ENCODE peak calls at places on chromosome 11, in six cellular contexts. One of them, this sample, is unnamed.

GRCh38 chr11:46380340-46381045 is 976 bp upstream of the MDK start:
- DNase-seq in tibial artery: peak
- DNase-seq in Calu3: peak
- DNase-seq in thoracic aorta: no peak
- DNase-seq in natural killer cell: no peak
- DNase-seq in endothelial cell: peak
- DNase-seq in this sample: no peak

GRCh38 chr11:9104581-9104980 is 13.2 kb upstream of the SCUBE2 start:
- DNase-seq in tibial artery: no peak
- DNase-seq in natural killer cell: no peak
- DNase-seq in endothelial cell: no peak
- DNase-seq in Calu3: no peak
- DNase-seq in thoracic aorta: no peak
- DNase-seq in this sample: no peak

GRCh38 chr11:129286813-129287212 is 88.8 kb upstream of the BARX2 start:
- DNase-seq in thoracic aorta: no peak
- DNase-seq in Calu3: no peak
- DNase-seq in endothelial cell: no peak
- DNase-seq in natural killer cell: no peak
- DNase-seq in tibial artery: no peak
- DNase-seq in this sample: no peak

GRCh38 chr11:14861680-14862079 is 30.4 kb downstream of the CYP2R1 start:
- DNase-seq in tibial artery: no peak
- DNase-seq in Calu3: peak
- DNase-seq in thoracic aorta: no peak
- DNase-seq in natural killer cell: no peak
- DNase-seq in endothelial cell: no peak
- DNase-seq in this sample: no peak

GRCh38 chr11:7060828-7061227 is 28.0 kb upstream of the RBMXL2 start:
- DNase-seq in endothelial cell: no peak
- DNase-seq in Calu3: no peak
- DNase-seq in tibial artery: no peak
- DNase-seq in thoracic aorta: no peak
- DNase-seq in natural killer cell: no peak
- DNase-seq in this sample: no peak

GRCh38 chr11:65216830-65217229 is 35.1 kb downstream of the CAPN1 start:
- DNase-seq in natural killer cell: no peak
- DNase-seq in thoracic aorta: no peak
- DNase-seq in endothelial cell: no peak
- DNase-seq in tibial artery: no peak
- DNase-seq in Calu3: no peak
- DNase-seq in this sample: no peak

GRCh38 chr11:75288846-75289760 is 48.5 kb downstream of the TPBGL start:
- DNase-seq in tibial artery: peak
- DNase-seq in natural killer cell: no peak
- DNase-seq in endothelial cell: no peak
- DNase-seq in thoracic aorta: no peak
- DNase-seq in Calu3: no peak
- DNase-seq in this sample: no peak

GRCh38 chr11:43393765-43394355 is 35.1 kb downstream of the TTC17 start:
- DNase-seq in natural killer cell: no peak
- DNase-seq in endothelial cell: no peak
- DNase-seq in Calu3: no peak
- DNase-seq in thoracic aorta: no peak
- DNase-seq in tibial artery: no peak
- DNase-seq in this sample: no peak

GRCh38 chr11:75560644-75561043 is 1.4 kb upstream of the SERPINH1 start:
- DNase-seq in endothelial cell: no peak
- DNase-seq in thoracic aorta: no peak
- DNase-seq in natural killer cell: no peak
- DNase-seq in Calu3: no peak
- DNase-seq in tibial artery: no peak
- DNase-seq in this sample: no peak

GRCh38 chr11:78292109-78292803 is 103.5 kb downstream of the USP35 start:
- DNase-seq in thoracic aorta: no peak
- DNase-seq in endothelial cell: no peak
- DNase-seq in Calu3: no peak
- DNase-seq in tibial artery: no peak
- DNase-seq in natural killer cell: no peak
- DNase-seq in this sample: no peak

GRCh38 chr11:35662061-35662648 is 420 bp upstream of the TRIM44 start:
- DNase-seq in tibial artery: no peak
- DNase-seq in thoracic aorta: no peak
- DNase-seq in Calu3: no peak
- DNase-seq in endothelial cell: no peak
- DNase-seq in natural killer cell: no peak
- DNase-seq in this sample: no peak

GRCh38 chr11:59216654-59217640 is 4.2 kb upstream of the MPEG1 start:
- DNase-seq in thoracic aorta: no peak
- DNase-seq in endothelial cell: no peak
- DNase-seq in Calu3: peak
- DNase-seq in tibial artery: peak
- DNase-seq in natural killer cell: no peak
- DNase-seq in this sample: peak

GRCh38 chr11:110295487-110296225 is 758 bp downstream of the RDX start:
- DNase-seq in Calu3: peak
- DNase-seq in natural killer cell: peak
- DNase-seq in tibial artery: peak
- DNase-seq in endothelial cell: peak
- DNase-seq in thoracic aorta: no peak
- DNase-seq in this sample: peak

GRCh38 chr11:35151241-35151640 is 12.3 kb downstream of the CD44 start:
- DNase-seq in thoracic aorta: no peak
- DNase-seq in endothelial cell: no peak
- DNase-seq in natural killer cell: no peak
- DNase-seq in Calu3: no peak
- DNase-seq in tibial artery: no peak
- DNase-seq in this sample: no peak

GRCh38 chr11:128783513-128783912 is 83.6 kb downstream of the KCNJ1 start:
- DNase-seq in Calu3: no peak
- DNase-seq in natural killer cell: no peak
- DNase-seq in thoracic aorta: no peak
- DNase-seq in tibial artery: no peak
- DNase-seq in endothelial cell: no peak
- DNase-seq in this sample: no peak

GRCh38 chr11:66020618-66021357 is 5.5 kb downstream of the CATSPER1 start:
- DNase-seq in Calu3: peak
- DNase-seq in endothelial cell: no peak
- DNase-seq in natural killer cell: peak
- DNase-seq in thoracic aorta: no peak
- DNase-seq in tibial artery: peak
- DNase-seq in this sample: no peak

GRCh38 chr11:2899080-2899783 is 13.7 kb upstream of the CDKN1C start:
- DNase-seq in endothelial cell: no peak
- DNase-seq in natural killer cell: no peak
- DNase-seq in thoracic aorta: no peak
- DNase-seq in tibial artery: peak
- DNase-seq in Calu3: no peak
- DNase-seq in this sample: no peak

GRCh38 chr11:92979176-92979575 is 9.7 kb downstream of the MTNR1B start:
- DNase-seq in natural killer cell: no peak
- DNase-seq in tibial artery: no peak
- DNase-seq in endothelial cell: no peak
- DNase-seq in Calu3: no peak
- DNase-seq in thoracic aorta: no peak
- DNase-seq in this sample: no peak

GRCh38 chr11:118900535-118901384 is 17.1 kb downstream of the CXCR5 start:
- DNase-seq in Calu3: no peak
- DNase-seq in tibial artery: no peak
- DNase-seq in endothelial cell: no peak
- DNase-seq in thoracic aorta: no peak
- DNase-seq in natural killer cell: no peak
- DNase-seq in this sample: no peak

GRCh38 chr11:118903204-118904015 is 19.7 kb downstream of the CXCR5 start:
- DNase-seq in thoracic aorta: no peak
- DNase-seq in Calu3: no peak
- DNase-seq in endothelial cell: no peak
- DNase-seq in natural killer cell: no peak
- DNase-seq in tibial artery: no peak
- DNase-seq in this sample: no peak

GRCh38 chr11:118899706-118900360 is 16.1 kb downstream of the CXCR5 start:
- DNase-seq in natural killer cell: no peak
- DNase-seq in thoracic aorta: no peak
- DNase-seq in endothelial cell: no peak
- DNase-seq in tibial artery: no peak
- DNase-seq in Calu3: no peak
- DNase-seq in this sample: no peak

GRCh38 chr11:118902336-118903203 is 18.9 kb downstream of the CXCR5 start:
- DNase-seq in thoracic aorta: no peak
- DNase-seq in Calu3: no peak
- DNase-seq in endothelial cell: no peak
- DNase-seq in tibial artery: no peak
- DNase-seq in natural killer cell: no peak
- DNase-seq in this sample: no peak

GRCh38 chr11:118901494-118902335 is 18.0 kb downstream of the CXCR5 start:
- DNase-seq in thoracic aorta: no peak
- DNase-seq in natural killer cell: no peak
- DNase-seq in Calu3: no peak
- DNase-seq in endothelial cell: no peak
- DNase-seq in tibial artery: no peak
- DNase-seq in this sample: no peak
- TF ChIP-seq CTCF in thoracic aorta: no peak
- TF ChIP-seq CTCF in natural killer cell: no peak
- TF ChIP-seq CTCF in Calu3: no peak
- TF ChIP-seq CTCF in endothelial cell: no peak
- TF ChIP-seq CTCF in tibial artery: no peak
- TF ChIP-seq CTCF in this sample: no peak

GRCh38 chr11:114033572-114033971 is 25.9 kb upstream of the ZBTB16 start:
- DNase-seq in Calu3: no peak
- DNase-seq in tibial artery: no peak
- DNase-seq in natural killer cell: no peak
- DNase-seq in endothelial cell: no peak
- DNase-seq in thoracic aorta: no peak
- DNase-seq in this sample: no peak
- TF ChIP-seq CTCF in Calu3: no peak
- TF ChIP-seq CTCF in tibial artery: no peak
- TF ChIP-seq CTCF in natural killer cell: no peak
- TF ChIP-seq CTCF in endothelial cell: no peak
- TF ChIP-seq CTCF in thoracic aorta: no peak
- TF ChIP-seq CTCF in this sample: no peak

GRCh38 chr11:85843929-85844328 is 11.3 kb upstream of the CCDC83 start:
- DNase-seq in natural killer cell: no peak
- DNase-seq in thoracic aorta: no peak
- DNase-seq in Calu3: no peak
- DNase-seq in tibial artery: no peak
- DNase-seq in endothelial cell: no peak
- DNase-seq in this sample: no peak
- TF ChIP-seq CTCF in natural killer cell: no peak
- TF ChIP-seq CTCF in thoracic aorta: no peak
- TF ChIP-seq CTCF in Calu3: no peak
- TF ChIP-seq CTCF in tibial artery: no peak
- TF ChIP-seq CTCF in endothelial cell: no peak
- TF ChIP-seq CTCF in this sample: no peak

DNA sequence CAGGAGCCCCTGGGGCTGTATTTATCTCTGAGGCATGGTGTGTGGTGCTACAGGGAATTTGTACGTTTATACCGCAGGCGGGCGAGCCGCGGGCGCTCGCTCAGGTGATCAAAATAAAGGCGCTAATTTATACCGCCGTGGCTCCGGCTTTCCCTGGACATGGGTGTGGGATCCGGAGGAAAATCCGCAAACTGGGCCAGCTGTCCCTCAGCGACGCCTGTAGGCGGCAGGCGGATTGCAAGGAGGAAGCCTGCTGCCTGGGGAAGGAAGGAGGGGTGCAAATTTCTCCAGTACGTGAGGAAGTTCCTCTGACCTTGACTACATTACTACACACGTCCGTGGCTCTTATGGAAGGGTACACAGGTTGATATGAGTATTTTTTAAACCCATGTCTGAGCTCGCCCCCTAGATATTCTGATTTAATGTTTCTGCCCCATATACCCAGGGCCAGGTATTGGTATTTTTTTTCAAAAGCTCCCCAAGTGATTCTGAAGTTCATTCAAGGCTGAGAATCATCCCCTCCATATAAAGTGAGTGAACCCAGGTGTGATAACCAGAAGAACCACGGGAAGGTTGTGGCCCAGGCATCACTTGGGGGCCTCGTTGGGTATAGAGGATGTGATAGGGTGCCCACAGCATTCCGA is 2.8 kb downstream of the MYOD1 start:
- DNase-seq in endothelial cell: peak
- DNase-seq in tibial artery: no peak
- DNase-seq in thoracic aorta: no peak
- DNase-seq in Calu3: peak
- DNase-seq in natural killer cell: no peak
- DNase-seq in this sample: no peak
- TF ChIP-seq CTCF in endothelial cell: peak
- TF ChIP-seq CTCF in tibial artery: no peak
- TF ChIP-seq CTCF in thoracic aorta: no peak
- TF ChIP-seq CTCF in Calu3: no peak
- TF ChIP-seq CTCF in natural killer cell: no peak
- TF ChIP-seq CTCF in this sample: no peak

DNA sequence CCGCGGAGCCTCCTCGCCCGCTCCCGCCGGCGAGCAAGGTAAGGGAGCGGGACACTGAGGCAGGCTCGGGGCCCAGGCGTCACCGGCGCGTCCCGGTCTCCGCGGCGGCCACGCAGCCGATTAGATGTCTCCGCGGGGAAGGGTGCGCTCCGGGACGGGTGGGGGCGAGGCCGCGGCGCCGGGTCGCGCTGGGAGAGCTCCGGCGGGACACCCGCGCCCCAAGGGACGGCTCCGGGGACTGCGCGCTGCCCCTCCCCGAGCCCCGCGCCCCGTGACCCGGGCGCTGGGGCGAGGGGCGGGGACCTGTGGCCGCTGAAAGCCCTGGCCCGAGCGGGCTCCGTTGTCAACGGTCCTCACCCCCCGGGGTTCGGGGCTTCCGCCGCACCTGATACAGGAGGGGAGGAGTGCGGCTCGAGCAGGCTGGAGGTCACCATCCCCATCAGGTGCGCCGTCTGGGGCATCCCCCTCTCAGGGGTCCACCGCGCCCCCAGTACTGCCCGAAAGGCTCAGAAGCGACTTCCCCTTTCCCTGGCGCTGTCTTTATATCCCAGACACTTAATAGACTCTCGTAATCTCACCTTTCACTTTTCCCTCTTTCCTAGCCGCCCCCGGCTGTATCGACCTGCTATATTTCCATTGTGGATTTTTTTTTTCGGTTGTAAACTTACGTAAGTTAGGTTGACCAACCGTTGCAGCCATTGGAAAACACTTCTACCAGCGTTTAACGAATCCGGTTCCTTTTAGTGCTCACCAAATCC is 566 bp downstream of the PPFIA1 start:
- DNase-seq in endothelial cell: peak
- DNase-seq in thoracic aorta: no peak
- DNase-seq in tibial artery: no peak
- DNase-seq in Calu3: peak
- DNase-seq in natural killer cell: peak
- DNase-seq in this sample: no peak
- TF ChIP-seq CTCF in endothelial cell: no peak
- TF ChIP-seq CTCF in thoracic aorta: no peak
- TF ChIP-seq CTCF in tibial artery: no peak
- TF ChIP-seq CTCF in Calu3: no peak
- TF ChIP-seq CTCF in natural killer cell: no peak
- TF ChIP-seq CTCF in this sample: no peak

GRCh38 chr11:67641302-67642147 is 2.0 kb upstream of the TBX10 start:
- DNase-seq in tibial artery: no peak
- DNase-seq in natural killer cell: no peak
- DNase-seq in thoracic aorta: no peak
- DNase-seq in endothelial cell: no peak
- DNase-seq in Calu3: no peak
- DNase-seq in this sample: no peak
- TF ChIP-seq CTCF in tibial artery: no peak
- TF ChIP-seq CTCF in natural killer cell: no peak
- TF ChIP-seq CTCF in thoracic aorta: no peak
- TF ChIP-seq CTCF in endothelial cell: no peak
- TF ChIP-seq CTCF in Calu3: no peak
- TF ChIP-seq CTCF in this sample: no peak

GRCh38 chr11:41053894-41054293 is 405.6 kb downstream of the LRRC4C start:
- DNase-seq in tibial artery: no peak
- DNase-seq in natural killer cell: no peak
- DNase-seq in endothelial cell: no peak
- DNase-seq in thoracic aorta: no peak
- DNase-seq in Calu3: no peak
- DNase-seq in this sample: no peak
- TF ChIP-seq CTCF in tibial artery: no peak
- TF ChIP-seq CTCF in natural killer cell: no peak
- TF ChIP-seq CTCF in endothelial cell: no peak
- TF ChIP-seq CTCF in thoracic aorta: no peak
- TF ChIP-seq CTCF in Calu3: no peak
- TF ChIP-seq CTCF in this sample: no peak